ENCODE peak calls at places on chromosomes 11 and 22, in nine cellular contexts. L, J, S, E, D, Y, X, Q and O are unnamed samples. For H3K4me1 and H3K36me3, the result is how much of the 10 kb centered on the place peaks cover.

GRCh38 chr11:62472063-62472884 is 53.4 kb downstream of the SCGB1A1 start:
- DNase-seq in L (no peak), Y (no peak), Q (peak), D (peak), X (peak), E (no peak), J (peak), S (peak), O (no peak)

GRCh38 chr22:45207533-45207932 is 33.2 kb downstream of the KIAA0930 start:
- DNase-seq in X (no peak), L (no peak), Q (no peak), S (no peak), D (no peak), Y (no peak), J (no peak), E (no peak), O (no peak)

GRCh38 chr11:96279421-96280290 is 63.3 kb downstream of the MAML2 start:
- DNase-seq in J (no peak), S (no peak), Q (no peak), Y (no peak), X (peak), L (no peak), E (no peak), D (peak), O (no peak)

GRCh38 chr22:46036558-46037408 is 59.8 kb upstream of the WNT7B start:
- DNase-seq in D (peak), S (peak), Y (peak), L (no peak), X (peak), E (no peak), Q (peak), J (peak), O (peak)

GRCh38 chr11:95975343-95975742 is 51.4 kb upstream of the MTMR2 start:
- DNase-seq in E (no peak), Q (no peak), D (no peak), X (no peak), S (no peak), J (no peak), L (no peak), Y (no peak), O (no peak)

GRCh38 chr11:46407635-46408034 is 16.1 kb upstream of the CHRM4 start:
- DNase-seq in E (no peak), J (no peak), X (no peak), S (no peak), Q (no peak), L (no peak), D (no peak), Y (no peak), O (no peak)

GRCh38 chr11:12678092-12678491 is 3.9 kb downstream of the TEAD1 start:
- DNase-seq in Y (no peak), X (no peak), J (no peak), D (no peak), L (no peak), S (no peak), Q (no peak), E (no peak), O (no peak)

GRCh38 chr11:78828582-78829520 is 254.2 kb upstream of the NARS2 start:
- DNase-seq in Y (no peak), J (no peak), Q (no peak), D (no peak), L (no peak), X (no peak), S (no peak), E (no peak), O (no peak)

GRCh38 chr22:26548984-26549383 is 36.7 kb upstream of the TFIP11 start:
- DNase-seq in Y (no peak), E (no peak), L (no peak), D (no peak), J (no peak), X (no peak), S (no peak), Q (no peak), O (no peak)

GRCh38 chr11:88246680-88247079 is 71.4 kb upstream of the RAB38 start:
- DNase-seq in J (no peak), S (no peak), E (no peak), X (peak), D (peak), L (no peak), Y (no peak), Q (no peak), O (no peak)

GRCh38 chr11:4443479-4443878 is 5.6 kb upstream of the OR52K2 start:
- DNase-seq in L (no peak), E (no peak), D (no peak), S (no peak), Q (no peak), X (no peak), J (no peak), Y (no peak), O (no peak)

GRCh38 chr11:78796956-78797355 is 222.3 kb upstream of the NARS2 start:
- DNase-seq in E (no peak), J (no peak), Q (no peak), D (peak), Y (no peak), S (no peak), L (no peak), X (peak), O (no peak)

GRCh38 chr11:122746050-122746478 is 90.5 kb downstream of the UBASH3B start:
- DNase-seq in X (no peak), Y (no peak), S (peak), E (no peak), Q (no peak), D (no peak), L (no peak), J (no peak), O (no peak)

GRCh38 chr11:94775576-94776327 is 7.6 kb downstream of the AMOTL1 start:
- DNase-seq in L (no peak), D (no peak), X (no peak), E (no peak), Y (no peak), Q (no peak), S (no peak), J (no peak), O (no peak)

GRCh38 chr11:83600656-83601055 is 314.5 kb upstream of the CCDC90B start:
- DNase-seq in Y (no peak), D (no peak), X (no peak), L (no peak), E (no peak), S (no peak), Q (no peak), J (no peak), O (no peak)

GRCh38 chr11:106585061-106585460 is 433.2 kb downstream of the GUCY1A2 start:
- DNase-seq in Y (no peak), E (no peak), S (no peak), D (peak), X (peak), L (no peak), Q (peak), J (no peak), O (no peak)
- TF ChIP-seq CTCF in Y (no peak), E (no peak), S (no peak), D (peak), X (peak), L (no peak), Q (peak), J (peak), O (peak)

DNA sequence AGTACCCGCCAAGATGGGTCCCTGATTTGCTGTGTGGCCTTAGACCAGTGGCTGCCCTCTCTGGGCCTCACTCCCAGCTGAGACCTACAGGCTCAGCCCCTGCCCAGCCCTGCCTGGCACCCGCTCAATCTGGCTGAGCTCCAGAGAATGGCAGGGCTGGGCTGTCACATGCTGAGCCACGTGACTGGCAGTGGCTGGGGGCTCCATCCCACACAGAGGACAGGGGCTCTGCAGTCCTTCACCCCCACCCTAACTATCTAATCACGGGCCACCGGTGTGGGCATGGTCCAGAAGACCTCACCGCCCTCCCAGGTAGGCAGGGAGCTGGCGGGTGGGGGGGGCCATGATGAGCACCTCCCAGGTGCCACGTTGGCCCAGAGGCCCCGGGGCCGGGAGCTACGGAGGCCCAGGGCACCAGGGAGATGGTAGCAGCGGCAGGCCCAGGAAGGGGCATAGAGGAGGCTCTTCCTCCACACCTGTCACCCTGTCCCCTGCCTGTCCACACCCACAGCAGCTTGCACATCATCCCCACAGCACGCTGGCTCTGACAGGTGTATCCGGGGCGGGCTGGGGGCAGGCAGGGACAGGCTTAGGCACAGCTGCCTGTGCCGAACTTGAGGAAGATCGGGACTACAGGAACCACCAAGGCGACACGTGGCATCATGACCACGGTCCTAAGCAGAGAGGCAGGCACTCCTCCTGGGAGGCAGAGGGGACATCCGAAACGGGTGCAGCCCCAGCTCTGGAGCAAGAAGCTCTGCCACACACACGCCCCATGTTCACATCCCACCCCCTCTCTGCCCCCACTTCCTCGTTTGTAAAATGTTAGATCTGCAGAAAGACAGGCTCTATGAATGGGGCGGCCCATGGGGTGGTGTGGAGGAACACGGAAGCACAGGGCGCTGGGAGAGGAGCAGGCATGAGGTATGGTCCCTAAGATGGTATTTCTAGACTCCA is 1.5 kb upstream of the ALDH3B1 start:
- DNase-seq in J (no peak), Q (no peak), D (no peak), L (no peak), S (peak), Y (no peak), X (no peak), E (no peak), O (peak)
- H3K4me1 ChIP-seq in J (half or more), Q (under half), D (under half), L (under half), S (under half), Y (under half), X (half or more), E (under half), O (under half)

GRCh38 chr11:73365352-73366264 is 10.6 kb upstream of the RELT start:
- DNase-seq in L (no peak), S (no peak), Q (no peak), J (no peak), E (no peak), D (no peak), Y (no peak), X (no peak), O (no peak)
- H3K36me3 ChIP-seq in L (under half), S (under half), Q (under half), J (under half), E (half or more), D (half or more), Y (under half), X (under half), O (under half)

GRCh38 chr11:34633990-34634725 is 13.3 kb downstream of the EHF start:
- DNase-seq in D (peak), X (peak), E (no peak), Q (no peak), Y (no peak), S (no peak), L (no peak), J (no peak), O (no peak)
- TF ChIP-seq CTCF in D (no peak), X (no peak), E (no peak), Q (no peak), Y (peak), S (peak), L (no peak), J (peak), O (no peak)

GRCh38 chr22:17881366-17881765 is 107.1 kb upstream of the BID start:
- DNase-seq in X (no peak), Y (no peak), S (no peak), D (no peak), Q (no peak), E (no peak), L (no peak), J (no peak), O (no peak)

GRCh38 chr22:17880020-17880419 is 105.8 kb upstream of the BID start:
- DNase-seq in S (no peak), D (no peak), X (no peak), E (no peak), Q (no peak), J (no peak), L (no peak), Y (no peak), O (no peak)

GRCh38 chr22:17878186-17878694 is 104.0 kb upstream of the BID start:
- DNase-seq in S (no peak), E (no peak), J (no peak), Y (no peak), Q (no peak), L (no peak), D (no peak), X (no peak), O (no peak)

GRCh38 chr22:17880468-17880867 is 106.2 kb upstream of the BID start:
- DNase-seq in S (no peak), L (no peak), E (no peak), Y (no peak), J (no peak), X (no peak), Q (no peak), D (no peak), O (no peak)

DNA sequence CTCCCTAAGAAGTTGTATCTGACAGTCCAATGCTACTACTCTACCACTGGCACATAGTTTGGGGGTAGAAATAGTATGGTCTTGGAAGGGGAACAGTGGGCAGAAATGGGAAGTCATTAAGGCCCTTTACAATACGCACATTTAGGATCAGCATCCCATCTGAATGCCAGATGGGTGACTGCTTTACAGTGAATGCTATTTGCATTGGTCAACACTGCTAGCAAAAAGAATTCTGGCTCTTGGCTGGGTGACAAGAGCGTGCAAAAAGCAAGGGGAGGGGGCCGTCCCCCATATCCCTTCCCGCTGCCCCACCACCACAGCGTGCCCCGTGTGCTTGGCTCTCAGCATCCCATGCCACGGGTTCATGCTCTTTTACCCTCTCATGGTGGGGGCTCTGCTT is 104.7 kb upstream of the BID start:
- DNase-seq in Q (no peak), X (no peak), Y (no peak), E (no peak), J (no peak), D (peak), S (no peak), L (no peak), O (no peak)
- H3K4me1 ChIP-seq in Q (under half), X (under half), Y (under half), E (under half), J (under half), D (under half), S (under half), L (under half), O (under half)

GRCh38 chr11:69014936-69015549 is 2.0 kb upstream of the MRGPRF start:
- DNase-seq in E (no peak), Y (no peak), J (no peak), L (no peak), S (no peak), D (no peak), Q (no peak), X (no peak), O (no peak)
- H3K36me3 ChIP-seq in E (under half), Y (under half), J (under half), L (under half), S (under half), D (under half), Q (under half), X (under half), O (under half)

GRCh38 chr11:93614111-93614784 is 47.2 kb upstream of the CEP295 start:
- DNase-seq in J (peak), S (no peak), Y (no peak), L (no peak), D (no peak), Q (peak), E (no peak), X (no peak), O (no peak)
- TF ChIP-seq CTCF in J (peak), S (no peak), Y (no peak), L (no peak), D (peak), Q (peak), E (no peak), X (peak), O (no peak)